ENCODE peak calls at places on chromosomes 1 and 21, in nine cellular contexts. L, A, P, E, Q, Z, T, H and K are unnamed samples.

GRCh38 chr1:178973671-178974091 is 52.0 kb upstream of the FAM20B start:
- DNase-seq in Z (no peak), E (no peak), H (no peak), L (no peak), Q (no peak), T (no peak), P (peak), A (no peak), K (no peak)

GRCh38 chr1:12359734-12360133 is 129.9 kb downstream of the VPS13D start:
- DNase-seq in E (no peak), Q (no peak), L (no peak), A (no peak), Z (no peak), T (no peak), H (no peak), P (no peak), K (no peak)

GRCh38 chr1:1290238-1290731 is 10.0 kb downstream of the SCNN1D start:
- DNase-seq in E (peak), T (peak), H (no peak), L (no peak), A (no peak), Z (no peak), P (peak), Q (no peak), K (no peak)

GRCh38 chr21:38498057-38498833 is at the start of gene ERG:
- DNase-seq in P (no peak), H (no peak), L (no peak), E (no peak), T (no peak), Q (no peak), A (no peak), Z (no peak), K (no peak)

GRCh38 chr1:173095632-173096031 is 44.9 kb upstream of the TNFSF18 start:
- DNase-seq in Z (peak), E (peak), T (no peak), Q (peak), P (no peak), H (peak), L (no peak), A (no peak), K (peak)

GRCh38 chr1:219692981-219693380 is 80.1 kb upstream of the ZC3H11B start:
- DNase-seq in Q (no peak), A (no peak), E (no peak), T (no peak), P (no peak), L (no peak), H (no peak), Z (peak), K (no peak)

GRCh38 chr1:184823080-184823479 is 68.4 kb upstream of the EDEM3 start:
- DNase-seq in Z (no peak), E (no peak), L (no peak), H (no peak), A (no peak), Q (no peak), T (peak), P (no peak), K (no peak)

GRCh38 chr1:40058453-40059291 is 18.1 kb downstream of the CAP1 start:
- DNase-seq in P (no peak), T (no peak), H (peak), L (no peak), E (no peak), Z (no peak), Q (no peak), A (no peak), K (no peak)

GRCh38 chr1:225896937-225897549 is 8.1 kb upstream of the LEFTY1 start:
- DNase-seq in Q (peak), T (no peak), H (peak), L (peak), P (peak), A (no peak), E (no peak), Z (no peak), K (no peak)

GRCh38 chr1:30535595-30536325 is 187.6 kb downstream of the MATN1 start:
- DNase-seq in A (no peak), Q (no peak), P (no peak), E (no peak), L (no peak), T (no peak), Z (no peak), H (no peak), K (no peak)

GRCh38 chr1:5969168-5969567 is 23.1 kb downstream of the NPHP4 start:
- DNase-seq in Z (no peak), H (no peak), A (no peak), P (no peak), T (no peak), Q (no peak), L (no peak), E (no peak), K (no peak)

GRCh38 chr1:59750612-59751395 is 63.9 kb upstream of the HOOK1 start:
- DNase-seq in Z (peak), L (no peak), Q (peak), H (peak), P (no peak), A (no peak), T (no peak), E (peak), K (peak)

GRCh38 chr1:101245575-101245927 is 8.7 kb downstream of the S1PR1 start:
- DNase-seq in T (no peak), P (no peak), Q (no peak), Z (no peak), L (no peak), A (no peak), H (no peak), E (no peak), K (no peak)

GRCh38 chr1:243883551-243883950 is 33.5 kb upstream of the AKT3 start:
- DNase-seq in P (no peak), T (no peak), A (no peak), L (no peak), E (no peak), H (peak), Q (peak), Z (peak), K (no peak)

GRCh38 chr1:119964673-119965363 is 68.5 kb upstream of the ADAM30 start:
- DNase-seq in H (no peak), A (no peak), Q (peak), Z (peak), T (no peak), E (no peak), L (no peak), P (no peak), K (no peak)

GRCh38 chr21:36647279-36648093 is 51.4 kb upstream of the SIM2 start:
- DNase-seq in E (no peak), P (no peak), H (peak), T (peak), L (no peak), A (no peak), Z (peak), Q (peak), K (peak)

GRCh38 chr1:8706995-8707396 is 110.4 kb downstream of the RERE start:
- DNase-seq in E (no peak), T (peak), P (no peak), L (no peak), A (no peak), Q (no peak), H (no peak), Z (no peak), K (no peak)

GRCh38 chr1:46183119-46183842 is 7.0 kb upstream of the P3R3URF start:
- DNase-seq in L (no peak), A (no peak), P (no peak), H (peak), E (peak), Q (peak), Z (peak), T (no peak), K (peak)